ENCODE peak calls at places on chromosome 22, in nine cellular contexts. R, S, X, E, M, A, F, N and Y are unnamed samples.

GRCh38 chr22:50601669-50602337 is 1.2 kb downstream of the MAPK8IP2 start:
- DNase-seq in F (no peak), E (no peak), A (no peak), M (no peak), R (no peak), N (no peak), S (no peak), X (no peak), Y (no peak)

GRCh38 chr22:36355894-36356293 is 31.9 kb downstream of the MYH9 start:
- DNase-seq in E (no peak), S (no peak), R (no peak), X (no peak), A (no peak), M (no peak), N (no peak), F (no peak), Y (no peak)

GRCh38 chr22:40009231-40009769 is 14.5 kb downstream of the FAM83F start:
- DNase-seq in X (peak; percentile 56), A (no peak), F (no peak), M (no peak), R (no peak), E (no peak), S (no peak), N (no peak), Y (no peak)

GRCh38 chr22:42432818-42433217 is 615 bp upstream of the NFAM1 start:
- DNase-seq in N (no peak), X (peak; percentile 12), R (no peak), M (no peak), A (no peak), F (no peak), S (no peak), E (no peak), Y (no peak)

GRCh38 chr22:42564699-42565098 is 10.9 kb downstream of the SERHL2 start:
- DNase-seq in S (no peak), M (no peak), A (no peak), R (no peak), X (no peak), E (no peak), N (no peak), F (no peak), Y (no peak)

GRCh38 chr22:49949914-49950292 is 10.7 kb upstream of the PIM3 start:
- DNase-seq in E (no peak), A (no peak), S (no peak), N (no peak), R (no peak), M (no peak), F (no peak), X (no peak), Y (no peak)

GRCh38 chr22:41380993-41381328 is 781 bp upstream of the TEF start:
- DNase-seq in M (no peak), A (no peak), R (no peak), E (no peak), N (no peak), F (peak; percentile 42), S (no peak), X (no peak), Y (no peak)

GRCh38 chr22:38828616-38829205 is 15.1 kb downstream of the NPTXR start:
- DNase-seq in F (no peak), E (no peak), X (no peak), N (no peak), R (no peak), M (no peak), A (no peak), S (no peak), Y (peak; percentile 13)

GRCh38 chr22:28741200-28741757 is 341 bp downstream of the CHEK2 start:
- DNase-seq in X (peak; percentile 35), N (no peak), R (no peak), E (no peak), F (no peak), S (no peak), M (no peak), A (no peak), Y (no peak)

GRCh38 chr22:28139993-28140392 is 220.9 kb upstream of the PITPNB start:
- DNase-seq in R (no peak), N (no peak), X (no peak), A (no peak), E (no peak), S (no peak), F (peak; percentile 36), M (no peak), Y (no peak)

GRCh38 chr22:25146906-25147754 is 52.5 kb upstream of the CRYBB3 start:
- DNase-seq in X (no peak), A (no peak), E (no peak), F (no peak), R (no peak), S (no peak), M (no peak), N (no peak), Y (no peak)

GRCh38 chr22:42808516-42808915 is 48.6 kb downstream of the ARFGAP3 start:
- DNase-seq in M (no peak), F (no peak), X (no peak), E (no peak), R (no peak), N (no peak), A (no peak), S (no peak), Y (no peak)

GRCh38 chr22:17164392-17165024 is 5.4 kb upstream of the HDHD5 start:
- DNase-seq in N (no peak), S (no peak), M (no peak), F (no peak), R (no peak), E (no peak), A (no peak), X (peak; percentile 6), Y (no peak)

GRCh38 chr22:49659281-49659923 is 168.3 kb downstream of the BRD1 start:
- DNase-seq in X (no peak), F (no peak), S (no peak), N (no peak), M (no peak), E (no peak), R (no peak), A (no peak), Y (no peak)

GRCh38 chr22:37733625-37734401 is 37.0 kb downstream of the TRIOBP start:
- DNase-seq in A (no peak), N (no peak), R (no peak), M (no peak), F (no peak), S (no peak), E (no peak), X (no peak), Y (no peak)

GRCh38 chr22:18120941-18121340 is 10.3 kb downstream of the TUBA8 start:
- DNase-seq in R (no peak), S (no peak), X (no peak), E (no peak), N (no peak), M (no peak), A (no peak), F (no peak), Y (no peak)

GRCh38 chr22:36746571-36746970 is 29.3 kb downstream of the IFT27 start:
- DNase-seq in N (no peak), R (no peak), S (no peak), E (no peak), X (no peak), F (no peak), A (no peak), M (no peak), Y (no peak)

GRCh38 chr22:19960491-19961200 is 19.0 kb upstream of the TXNRD2 start:
- DNase-seq in A (no peak), M (no peak), X (no peak), S (no peak), E (no peak), R (no peak), F (no peak), N (no peak), Y (no peak)

GRCh38 chr22:38413085-38414008 is 41.7 kb downstream of the KCNJ4 start:
- DNase-seq in A (no peak), S (no peak), R (no peak), F (no peak), M (no peak), N (no peak), X (peak; percentile 58), E (no peak), Y (no peak)

GRCh38 chr22:37991738-37992442 is 7.5 kb upstream of the SOX10 start:
- DNase-seq in S (no peak), M (no peak), N (no peak), R (no peak), X (no peak), A (no peak), F (no peak), E (no peak), Y (no peak)

GRCh38 chr22:44316393-44317162 is 3.8 kb upstream of the SHISAL1 start:
- DNase-seq in E (no peak), F (no peak), A (no peak), N (peak; percentile 15), X (peak; percentile 84), M (no peak), R (no peak), S (no peak), Y (no peak)

GRCh38 chr22:32810241-32811133 is 9.0 kb downstream of the TIMP3 start:
- DNase-seq in E (no peak), R (no peak), X (no peak), N (no peak), S (no peak), M (no peak), A (no peak), F (no peak), Y (no peak)

GRCh38 chr22:38203090-38203810 is 1.5 kb downstream of the MAFF start:
- DNase-seq in X (no peak), E (no peak), N (no peak), M (peak; percentile 37), F (no peak), S (no peak), R (no peak), A (no peak), Y (no peak)

GRCh38 chr22:23130697-23131096 is 11.1 kb downstream of the RSPH14 start:
- DNase-seq in A (no peak), F (no peak), N (no peak), M (no peak), X (peak; percentile 17), S (no peak), R (no peak), E (no peak), Y (no peak)

GRCh38 chr22:36951746-36952145 is 38.3 kb downstream of the CSF2RB start:
- DNase-seq in S (no peak), F (no peak), A (no peak), N (no peak), R (no peak), M (no peak), E (no peak), X (no peak), Y (no peak)

GRCh38 chr22:23055448-23056179 is 14.7 kb upstream of the GNAZ start:
- DNase-seq in F (no peak), N (no peak), R (no peak), A (no peak), S (no peak), X (no peak), E (no peak), M (no peak), Y (no peak)

GRCh38 chr22:20102203-20102780 is 13.6 kb upstream of the RANBP1 start:
- DNase-seq in A (no peak), X (no peak), M (no peak), N (no peak), E (no peak), S (no peak), F (no peak), R (no peak), Y (no peak)

GRCh38 chr22:37431811-37432707 is 4.8 kb upstream of the ELFN2 start:
- DNase-seq in A (no peak), X (no peak), S (peak; percentile 19), R (no peak), E (no peak), F (peak; percentile 97), M (no peak), N (no peak), Y (peak; percentile 59)

GRCh38 chr22:44539467-44540063 is 41.5 kb upstream of the RTL6 start:
- DNase-seq in R (no peak), S (no peak), F (no peak), M (no peak), X (no peak), N (no peak), A (no peak), E (no peak), Y (no peak)

GRCh38 chr22:19877626-19878339 is 23.1 kb upstream of the GNB1L start:
- DNase-seq in N (no peak), X (no peak), F (peak; percentile 50), E (no peak), S (no peak), R (no peak), M (no peak), A (no peak), Y (peak; percentile 37)

GRCh38 chr22:37749831-37750595 is 53.2 kb downstream of the TRIOBP start:
- DNase-seq in N (no peak), X (peak; percentile 23), M (no peak), R (no peak), A (no peak), S (no peak), F (no peak), E (no peak), Y (no peak)